ENCODE peak calls at places on chromosome 20, in ten cellular contexts. T is CD4-positive, alpha-beta T cell; R is body of pancreas; H is immature natural killer cell; U is NCI-H345; D is GM10248; E is iris pigment epithelial cell; M is fibroblast of pulmonary artery; O is hypothalamus; Y is activated T-cell treated with anti-CD3 and anti-CD28 coated beads for 1 hour. K is an unnamed sample.

GRCh38 chr20:58645277-58645968 is 5.7 kb upstream of the STX16 start:
- DNase-seq in T (no peak), R (no peak), H (no peak), U (no peak), D (no peak), E (peak; percentile 68), M (peak; percentile 82), O (no peak), Y (no peak), K (peak; percentile 90)

GRCh38 chr20:25136643-25137559 is 55.0 kb upstream of the VSX1 start:
- DNase-seq in T (no peak), R (peak; percentile 84), H (no peak), U (no peak), D (no peak), E (peak; percentile 88), M (peak; percentile 85), O (no peak), Y (no peak), K (peak; percentile 87)

GRCh38 chr20:33733654-33734576 is 2.1 kb downstream of the ZNF341 start:
- DNase-seq in T (no peak), R (peak; percentile 54), H (no peak), U (peak; percentile 7), D (peak; percentile 40), E (peak; percentile 86), M (peak; percentile 76), O (no peak), Y (no peak), K (peak; percentile 41)

GRCh38 chr20:54651252-54651651 is 175.9 kb downstream of the DOK5 start:
- DNase-seq in T (no peak), R (no peak), H (no peak), U (no peak), D (no peak), E (no peak), M (no peak), O (no peak), Y (no peak), K (no peak)

GRCh38 chr20:64245746-64246595 is 9.6 kb upstream of the PCMTD2 start:
- DNase-seq in T (no peak), R (no peak), H (no peak), U (no peak), D (no peak), E (no peak), M (no peak), O (no peak), Y (no peak), K (no peak)

GRCh38 chr20:22827916-22828315 is 207.2 kb upstream of the SSTR4 start:
- DNase-seq in T (no peak), R (no peak), H (no peak), U (no peak), D (no peak), E (no peak), M (no peak), O (no peak), Y (no peak), K (no peak)

GRCh38 chr20:62063981-62064787 is 1.5 kb downstream of the TAF4 start:
- DNase-seq in T (no peak), R (peak; percentile 67), H (no peak), U (no peak), D (no peak), E (peak; percentile 9), M (no peak), O (no peak), Y (no peak), K (no peak)

GRCh38 chr20:63103402-63104311 is 96.9 kb upstream of the BHLHE23 start:
- DNase-seq in T (no peak), R (no peak), H (peak; percentile 17), U (no peak), D (no peak), E (peak; percentile 10), M (peak; percentile 18), O (no peak), Y (no peak), K (no peak)

GRCh38 chr20:63835031-63835858 is 4.2 kb upstream of the ZBTB46 start:
- DNase-seq in T (no peak), R (peak; percentile 96), H (no peak), U (peak; percentile 71), D (peak; percentile 66), E (peak; percentile 97), M (peak; percentile 97), O (no peak), Y (no peak), K (peak; percentile 96)

GRCh38 chr20:19953606-19954005 is 63.6 kb upstream of the NAA20 start:
- DNase-seq in T (no peak), R (no peak), H (no peak), U (no peak), D (no peak), E (no peak), M (no peak), O (no peak), Y (no peak), K (no peak)

GRCh38 chr20:32775240-32775991 is 13.2 kb downstream of the DNMT3B start:
- DNase-seq in T (no peak), R (no peak), H (no peak), U (no peak), D (no peak), E (no peak), M (no peak), O (no peak), Y (no peak), K (no peak)

K was measured in astrocyte.